ENCODE peak calls at places on chromosomes 5 and 9, in eight cellular contexts. B is brain microvascular endothelial cell, C is GM23248, X is stromal cell of bone marrow, E is hypothalamus, N is astrocyte, K is NB4, A is ovary. D is an unnamed sample.

GRCh38 chr5:32059779-32060178 is 114.3 kb downstream of the GOLPH3 start:
- DNase-seq in B (no peak), C (no peak), X (no peak), E (no peak), N (peak; percentile 36), K (no peak), A (no peak), D (peak; percentile 41)

GRCh38 chr9:127949827-127950512 is 12.3 kb upstream of the DPM2 start:
- DNase-seq in B (no peak), C (no peak), X (no peak), E (peak; percentile 46), N (no peak), K (no peak), A (no peak), D (no peak)

GRCh38 chr9:4997196-4997595 is 12.1 kb downstream of the JAK2 start:
- DNase-seq in B (no peak), C (no peak), X (peak; percentile 40), E (no peak), N (no peak), K (no peak), A (no peak), D (no peak)

GRCh38 chr5:75457691-75458090 is 53.7 kb downstream of the CERT1 start:
- DNase-seq in B (no peak), C (no peak), X (no peak), E (no peak), N (no peak), K (no peak), A (no peak), D (no peak)

GRCh38 chr9:38008168-38009034 is 60.6 kb downstream of the SHB start:
- DNase-seq in B (peak; percentile 94), C (peak; percentile 98), X (peak; percentile 70), E (peak; percentile 27), N (peak; percentile 94), K (peak; percentile 82), A (no peak), D (peak; percentile 74)

GRCh38 chr5:160071521-160072299 is 47.5 kb downstream of the PWWP2A start:
- DNase-seq in B (no peak), C (no peak), X (no peak), E (peak; percentile 23), N (no peak), K (no peak), A (peak; percentile 66), D (no peak)

GRCh38 chr9:1996156-1996555 is 19.0 kb upstream of the SMARCA2 start:
- DNase-seq in B (no peak), C (no peak), X (no peak), E (no peak), N (no peak), K (no peak), A (no peak), D (no peak)

GRCh38 chr5:80186634-80187033 is 69.2 kb downstream of the SERINC5 start:
- DNase-seq in B (no peak), C (no peak), X (no peak), E (no peak), N (no peak), K (peak; percentile 85), A (no peak), D (no peak)

GRCh38 chr9:135608999-135609317 is 30.4 kb downstream of the GLT6D1 start:
- DNase-seq in B (no peak), C (no peak), X (no peak), E (no peak), N (no peak), K (no peak), A (no peak), D (no peak)

GRCh38 chr9:116596646-116597045 is 90.5 kb upstream of the TRIM32 start:
- DNase-seq in B (no peak), C (peak; percentile 48), X (no peak), E (no peak), N (no peak), K (no peak), A (no peak), D (no peak)

GRCh38 chr9:18105996-18106595 is 367.9 kb upstream of the ADAMTSL1 start:
- DNase-seq in B (no peak), C (no peak), X (no peak), E (no peak), N (no peak), K (no peak), A (no peak), D (no peak)

GRCh38 chr5:15132816-15133405 is 261.3 kb upstream of the ANKH start:
- DNase-seq in B (no peak), C (no peak), X (no peak), E (no peak), N (no peak), K (no peak), A (no peak), D (no peak)

GRCh38 chr9:116870566-116870965 is 183.5 kb downstream of the TRIM32 start:
- DNase-seq in B (no peak), C (no peak), X (no peak), E (no peak), N (no peak), K (no peak), A (no peak), D (no peak)

GRCh38 chr5:132019857-132020555 is 8.5 kb upstream of the ACSL6 start:
- DNase-seq in B (no peak), C (no peak), X (no peak), E (no peak), N (no peak), K (no peak), A (no peak), D (no peak)

GRCh38 chr5:118796081-118796480 is 192.3 kb downstream of the DTWD2 start:
- DNase-seq in B (no peak), C (no peak), X (no peak), E (no peak), N (no peak), K (no peak), A (no peak), D (no peak)

GRCh38 chr5:126542441-126542840 is 52.6 kb downstream of the ALDH7A1 start:
- DNase-seq in B (no peak), C (no peak), X (no peak), E (no peak), N (no peak), K (no peak), A (no peak), D (no peak)

GRCh38 chr5:6758201-6758600 is 45.0 kb downstream of the TENT4A start:
- DNase-seq in B (no peak), C (no peak), X (no peak), E (no peak), N (no peak), K (no peak), A (no peak), D (no peak)

GRCh38 chr5:51960617-51961115 is 577.4 kb downstream of the ISL1 start:
- DNase-seq in B (no peak), C (peak; percentile 7), X (no peak), E (no peak), N (no peak), K (peak; percentile 15), A (no peak), D (peak; percentile 0)

GRCh38 chr5:53882637-53883036 is 322.2 kb downstream of the NDUFS4 start:
- DNase-seq in B (peak; percentile 5), C (peak; percentile 45), X (peak; percentile 11), E (no peak), N (peak; percentile 5), K (no peak), A (no peak), D (peak; percentile 30)

GRCh38 chr9:94794768-94795167 is 68.3 kb downstream of the AOPEP start:
- DNase-seq in B (no peak), C (no peak), X (no peak), E (no peak), N (no peak), K (no peak), A (no peak), D (no peak)

GRCh38 chr5:180799194-180799593 is 3.4 kb downstream of the MGAT1 start:
- DNase-seq in B (no peak), C (no peak), X (no peak), E (no peak), N (no peak), K (no peak), A (no peak), D (no peak)

GRCh38 chr9:107269254-107269653 is 13.8 kb upstream of the RAD23B start:
- DNase-seq in B (no peak), C (no peak), X (no peak), E (no peak), N (no peak), K (no peak), A (no peak), D (no peak)